ENCODE peak calls at places on chromosomes 16 and 17, in ten cellular contexts. R, Z, K, B, M, O, E, Q, P and D are unnamed samples.

GRCh38 chr16:9340402-9341095 is 249.1 kb downstream of the HAPSTR1 start:
- DNase-seq in Z (no peak), B (no peak), Q (no peak), E (no peak), M (no peak), K (no peak), O (no peak), P (no peak), R (no peak), D (no peak)

GRCh38 chr16:52050418-52050817 is 496.5 kb downstream of the TOX3 start:
- DNase-seq in M (no peak), E (no peak), B (no peak), Q (no peak), P (no peak), R (no peak), K (no peak), O (no peak), Z (no peak), D (no peak)

GRCh38 chr17:65523411-65523810 is 38.0 kb downstream of the AXIN2 start:
- DNase-seq in K (peak), Q (no peak), E (peak), P (no peak), B (no peak), M (no peak), R (no peak), O (no peak), Z (no peak), D (no peak)

GRCh38 chr16:63050391-63050790 is 1014.2 kb upstream of the CDH8 start:
- DNase-seq in K (no peak), B (no peak), Q (no peak), O (no peak), R (no peak), Z (no peak), P (no peak), E (no peak), M (no peak), D (no peak)

GRCh38 chr17:69733171-69734014 is 318.9 kb downstream of the MAP2K6 start:
- DNase-seq in Z (no peak), P (no peak), R (no peak), O (no peak), B (peak), K (no peak), E (no peak), Q (peak), M (no peak), D (no peak)

GRCh38 chr17:27577884-27578717 is 52.9 kb upstream of the LGALS9 start:
- DNase-seq in B (no peak), M (no peak), P (no peak), Z (no peak), E (no peak), O (peak), Q (peak), R (no peak), K (no peak), D (no peak)

GRCh38 chr16:8550728-8551387 is 39.5 kb downstream of the TMEM114 start:
- DNase-seq in E (no peak), M (no peak), B (no peak), P (no peak), Z (no peak), K (no peak), Q (no peak), R (no peak), O (no peak), D (no peak)

GRCh38 chr17:57274162-57274561 is 17.8 kb downstream of the MSI2 start:
- DNase-seq in B (no peak), Z (no peak), E (no peak), M (no peak), K (no peak), O (no peak), P (no peak), Q (no peak), R (no peak), D (no peak)

GRCh38 chr17:32518856-32519768 is 32.3 kb downstream of the CDK5R1 start:
- DNase-seq in Q (peak), R (peak), E (peak), O (peak), B (peak), P (no peak), K (no peak), M (peak), Z (peak), D (peak)

GRCh38 chr17:74601944-74602572 is 10.0 kb upstream of the CD300LD start:
- DNase-seq in O (no peak), R (peak), B (no peak), P (no peak), Z (no peak), E (peak), M (no peak), K (peak), Q (peak), D (peak)

GRCh38 chr16:22763655-22764054 is 50.3 kb upstream of the HS3ST2 start:
- DNase-seq in B (no peak), Q (no peak), P (no peak), O (peak), R (no peak), K (no peak), E (no peak), Z (no peak), M (peak), D (no peak)

GRCh38 chr16:7303014-7303676 is 29.5 kb upstream of the RBFOX1 start:
- DNase-seq in K (no peak), O (no peak), B (peak), Z (peak), M (no peak), E (no peak), R (no peak), Q (no peak), P (no peak), D (no peak)

GRCh38 chr16:57615813-57616212 is 12.6 kb upstream of the ADGRG1 start:
- DNase-seq in M (peak), Q (no peak), R (no peak), O (no peak), B (no peak), P (no peak), K (no peak), Z (no peak), E (no peak), D (no peak)

GRCh38 chr17:17493986-17494466 is 2.2 kb downstream of the RASD1 start:
- DNase-seq in O (no peak), B (no peak), R (no peak), K (no peak), Q (no peak), P (no peak), Z (no peak), E (no peak), M (peak), D (no peak)

GRCh38 chr17:2705263-2705662 is 6.3 kb downstream of the CLUH start:
- DNase-seq in O (no peak), M (peak), K (no peak), E (no peak), Z (no peak), B (peak), P (no peak), R (no peak), Q (peak), D (no peak)

GRCh38 chr17:49708515-49709161 is 874 bp upstream of the SLC35B1 start:
- DNase-seq in P (no peak), B (no peak), Q (no peak), Z (no peak), M (no peak), E (no peak), R (no peak), O (peak), K (peak), D (no peak)

GRCh38 chr16:70430667-70431536 is 8.0 kb downstream of the ST3GAL2 start:
- DNase-seq in Z (no peak), Q (peak), R (peak), B (no peak), M (no peak), O (no peak), P (peak), K (peak), E (peak), D (peak)

GRCh38 chr17:2954898-2955445 is 108.4 kb downstream of the OR1D5 start:
- DNase-seq in B (no peak), R (no peak), O (no peak), M (peak), Q (peak), Z (no peak), E (no peak), K (peak), P (no peak), D (peak)

GRCh38 chr16:72291121-72291520 is 119.2 kb upstream of the PMFBP1 start:
- DNase-seq in Z (no peak), K (no peak), O (no peak), E (no peak), R (no peak), Q (peak), B (no peak), M (no peak), P (no peak), D (no peak)

GRCh38 chr17:42853597-42853967 is 2.6 kb downstream of the AOC3 start:
- DNase-seq in E (no peak), M (peak), K (no peak), P (no peak), B (no peak), Q (no peak), R (no peak), O (no peak), Z (no peak), D (no peak)

GRCh38 chr16:51243836-51244483 is 92.9 kb upstream of the SALL1 start:
- DNase-seq in O (peak), B (no peak), K (no peak), R (no peak), P (no peak), Z (no peak), M (no peak), Q (no peak), E (no peak), D (no peak)

GRCh38 chr17:42979511-42980273 is at the start of gene PTGES3L:
- DNase-seq in Q (peak), K (no peak), P (peak), R (peak), B (peak), O (peak), Z (peak), M (peak), E (peak), D (peak)

GRCh38 chr17:19800571-19800970 is 52.5 kb upstream of the ALDH3A1 start:
- DNase-seq in M (no peak), P (no peak), R (no peak), E (no peak), K (peak), B (no peak), Q (no peak), Z (no peak), O (no peak), D (no peak)

GRCh38 chr16:2530629-2531318 is 434 bp downstream of the CEMP1 start:
- DNase-seq in E (no peak), Q (no peak), Z (no peak), M (no peak), R (no peak), O (peak), B (peak), P (no peak), K (no peak), D (no peak)